ENCODE peak calls at places on chromosomes 5 and 9, in four cellular contexts. One of them, this sample, is unnamed.

GRCh38 chr5:97019435-97020117 is 83.7 kb downstream of the LNPEP start:
- DNase-seq in GM12878: no peak
- DNase-seq in HepG2: no peak
- DNase-seq in H1: no peak
- DNase-seq in this sample: no peak

GRCh38 chr9:137273095-137273490 is 4.4 kb upstream of the TOR4A start:
- DNase-seq in GM12878: no peak
- DNase-seq in HepG2: no peak
- DNase-seq in H1: no peak
- DNase-seq in this sample: peak; percentile 37

GRCh38 chr5:95970359-95970704 is 8.7 kb upstream of the ELL2 start:
- DNase-seq in GM12878: no peak
- DNase-seq in HepG2: no peak
- DNase-seq in H1: no peak
- DNase-seq in this sample: no peak

GRCh38 chr5:129098488-129099183 is 4.1 kb downstream of the ISOC1 start:
- DNase-seq in GM12878: no peak
- DNase-seq in HepG2: no peak
- DNase-seq in H1: no peak
- DNase-seq in this sample: no peak

GRCh38 chr5:56350030-56350594 is 117.0 kb upstream of the ANKRD55 start:
- DNase-seq in GM12878: no peak
- DNase-seq in HepG2: peak; percentile 15
- DNase-seq in H1: no peak
- DNase-seq in this sample: no peak

GRCh38 chr9:122320346-122320995 is 50.4 kb upstream of the PTGS1 start:
- DNase-seq in GM12878: no peak
- DNase-seq in HepG2: no peak
- DNase-seq in H1: no peak
- DNase-seq in this sample: no peak

GRCh38 chr9:133112361-133113026 is 8.5 kb downstream of the RALGDS start:
- DNase-seq in GM12878: peak; percentile 63
- DNase-seq in HepG2: no peak
- DNase-seq in H1: no peak
- DNase-seq in this sample: no peak

GRCh38 chr5:150516011-150516410 is 8.1 kb downstream of the NDST1 start:
- DNase-seq in GM12878: no peak
- DNase-seq in HepG2: peak; percentile 25
- DNase-seq in H1: no peak
- DNase-seq in this sample: no peak

GRCh38 chr9:111232997-111233790 is 96.8 kb downstream of the OR2K2 start:
- DNase-seq in GM12878: no peak
- DNase-seq in HepG2: no peak
- DNase-seq in H1: no peak
- DNase-seq in this sample: no peak

GRCh38 chr5:178281321-178281720 is 48.7 kb upstream of the PHYKPL start:
- DNase-seq in GM12878: no peak
- DNase-seq in HepG2: no peak
- DNase-seq in H1: no peak
- DNase-seq in this sample: no peak

GRCh38 chr9:127801955-127802575 is 617 bp upstream of the FPGS start:
- DNase-seq in GM12878: no peak
- DNase-seq in HepG2: no peak
- DNase-seq in H1: no peak
- DNase-seq in this sample: no peak

GRCh38 chr9:6029581-6029980 is 14.2 kb upstream of the RANBP6 start:
- DNase-seq in GM12878: no peak
- DNase-seq in HepG2: no peak
- DNase-seq in H1: no peak
- DNase-seq in this sample: no peak

GRCh38 chr5:57216714-57217113 is 42.9 kb downstream of the GPBP1 start:
- DNase-seq in GM12878: no peak
- DNase-seq in HepG2: no peak
- DNase-seq in H1: no peak
- DNase-seq in this sample: no peak

GRCh38 chr9:5489630-5490484 is 20.5 kb upstream of the PDCD1LG2 start:
- DNase-seq in GM12878: no peak
- DNase-seq in HepG2: no peak
- DNase-seq in H1: no peak
- DNase-seq in this sample: no peak

GRCh38 chr9:90607701-90608122 is 34.9 kb downstream of the DIRAS2 start:
- DNase-seq in GM12878: no peak
- DNase-seq in HepG2: no peak
- DNase-seq in H1: no peak
- DNase-seq in this sample: no peak

GRCh38 chr9:20462410-20462809 is 159.9 kb downstream of the MLLT3 start:
- DNase-seq in GM12878: no peak
- DNase-seq in HepG2: no peak
- DNase-seq in H1: no peak
- DNase-seq in this sample: no peak

GRCh38 chr5:1511651-1512540 is 11.9 kb downstream of the LPCAT1 start:
- DNase-seq in GM12878: no peak
- DNase-seq in HepG2: no peak
- DNase-seq in H1: peak; percentile 45
- DNase-seq in this sample: no peak

GRCh38 chr9:77588319-77588937 is 59.7 kb downstream of the GNA14 start:
- DNase-seq in GM12878: no peak
- DNase-seq in HepG2: no peak
- DNase-seq in H1: no peak
- DNase-seq in this sample: no peak

GRCh38 chr9:112029921-112030444 is 133.4 kb downstream of the UGCG start:
- DNase-seq in GM12878: no peak
- DNase-seq in HepG2: peak; percentile 43
- DNase-seq in H1: no peak
- DNase-seq in this sample: no peak

GRCh38 chr9:111106202-111106601 is 67.9 kb upstream of the LPAR1 start:
- DNase-seq in GM12878: no peak
- DNase-seq in HepG2: no peak
- DNase-seq in H1: no peak
- DNase-seq in this sample: no peak

GRCh38 chr5:58666598-58667595 is 84.0 kb downstream of the RAB3C start:
- DNase-seq in GM12878: no peak
- DNase-seq in HepG2: no peak
- DNase-seq in H1: no peak
- DNase-seq in this sample: no peak
- TF ChIP-seq HDAC6 in GM12878: no peak
- TF ChIP-seq HDAC6 in HepG2: no peak
- TF ChIP-seq HDAC6 in H1: no peak
- TF ChIP-seq HDAC6 in this sample: no peak

GRCh38 chr5:66642538-66642937 is 46.3 kb downstream of the MAST4 start:
- DNase-seq in GM12878: no peak
- DNase-seq in HepG2: no peak
- DNase-seq in H1: no peak
- DNase-seq in this sample: no peak
- TF ChIP-seq HDAC6 in GM12878: no peak
- TF ChIP-seq HDAC6 in HepG2: no peak
- TF ChIP-seq HDAC6 in H1: no peak
- TF ChIP-seq HDAC6 in this sample: no peak

DNA sequence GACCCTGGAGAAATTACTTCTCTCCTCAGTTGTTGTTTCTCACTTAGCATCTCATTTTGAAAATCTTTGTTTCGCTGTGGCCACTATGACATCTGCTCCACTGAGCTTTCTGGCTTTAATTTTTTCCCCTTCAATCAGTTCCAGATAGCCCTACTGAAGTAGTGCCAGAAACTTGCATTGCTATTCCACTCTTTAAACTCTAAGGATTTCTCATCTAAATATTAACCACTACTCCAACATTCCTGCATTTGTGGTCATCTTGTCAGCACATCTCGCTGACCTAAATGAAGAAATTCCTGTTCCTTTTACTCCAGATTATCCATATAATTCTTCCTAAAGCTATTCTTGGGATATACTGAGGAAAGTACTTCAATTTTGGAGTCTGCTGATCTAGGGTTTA is 15.3 kb upstream of the NOL6 start:
- DNase-seq in GM12878: no peak
- DNase-seq in HepG2: no peak
- DNase-seq in H1: no peak
- DNase-seq in this sample: no peak
- TF ChIP-seq HDAC6 in GM12878: no peak
- TF ChIP-seq HDAC6 in HepG2: no peak
- TF ChIP-seq HDAC6 in H1: no peak
- TF ChIP-seq HDAC6 in this sample: no peak

GRCh38 chr5:98170994-98171393 is 602.5 kb upstream of the RGMB start:
- DNase-seq in GM12878: no peak
- DNase-seq in HepG2: no peak
- DNase-seq in H1: no peak
- DNase-seq in this sample: no peak

GRCh38 chr5:98168862-98169261 is 604.6 kb upstream of the RGMB start:
- DNase-seq in GM12878: no peak
- DNase-seq in HepG2: no peak
- DNase-seq in H1: no peak
- DNase-seq in this sample: no peak

GRCh38 chr5:98175474-98175873 is 598.0 kb upstream of the RGMB start:
- DNase-seq in GM12878: no peak
- DNase-seq in HepG2: no peak
- DNase-seq in H1: no peak
- DNase-seq in this sample: no peak

DNA sequence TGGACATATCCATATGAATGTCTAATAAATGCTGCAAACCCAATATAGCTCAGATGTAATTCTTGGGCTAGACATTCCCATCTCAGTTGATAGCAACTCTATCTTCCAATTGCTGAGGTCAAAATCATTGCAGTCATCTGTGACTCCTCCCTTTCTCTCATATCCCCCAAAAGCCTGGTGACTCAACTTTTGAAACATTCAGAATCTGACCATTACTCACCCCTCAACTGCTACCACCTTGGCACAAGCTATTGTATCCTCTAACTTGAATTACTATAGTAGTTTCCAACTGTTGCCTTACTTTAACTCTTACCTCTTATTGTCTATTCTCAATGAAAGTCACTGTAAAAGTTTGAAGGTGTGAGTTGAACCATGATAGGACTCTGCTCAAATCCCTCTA is 600.1 kb upstream of the RGMB start:
- DNase-seq in GM12878: no peak
- DNase-seq in HepG2: no peak
- DNase-seq in H1: no peak
- DNase-seq in this sample: no peak
- TF ChIP-seq HDAC6 in GM12878: no peak
- TF ChIP-seq HDAC6 in HepG2: no peak
- TF ChIP-seq HDAC6 in H1: no peak
- TF ChIP-seq HDAC6 in this sample: no peak

This sample was measured in K562.